ENCODE peak calls at places on chromosomes 3 and 15, in five cellular contexts. X, A, N, K and I are unnamed samples.

GRCh38 chr3:12993623-12994356 is 79.4 kb downstream of the IQSEC1 start:
- DNase-seq in K (no peak), N (peak; percentile 46), A (no peak), X (peak; percentile 69), I (no peak)

GRCh38 chr3:66083961-66084270 is 45.2 kb upstream of the MAGI1 start:
- DNase-seq in N (no peak), A (no peak), K (no peak), X (no peak), I (no peak)

GRCh38 chr3:172189213-172189612 is 149.8 kb downstream of the FNDC3B start:
- DNase-seq in A (no peak), N (no peak), K (no peak), X (no peak), I (no peak)

GRCh38 chr3:129616713-129617112 is 10.2 kb upstream of the PLXND1 start:
- DNase-seq in X (peak; percentile 79), N (peak; percentile 18), A (no peak), K (peak; percentile 66), I (no peak)

GRCh38 chr3:193997228-193998192 is 138.4 kb upstream of the HES1 start:
- DNase-seq in A (no peak), X (no peak), K (peak; percentile 48), N (no peak), I (no peak)

GRCh38 chr15:54850101-54850500 is 346.6 kb downstream of the RSL24D1 start:
- DNase-seq in A (no peak), N (no peak), K (no peak), X (no peak), I (no peak)

GRCh38 chr15:89007989-89008388 is 80.3 kb upstream of the ABHD2 start:
- DNase-seq in X (no peak), K (no peak), A (no peak), N (no peak), I (no peak)

GRCh38 chr15:90178468-90179435 is 22.4 kb upstream of the SEMA4B start:
- DNase-seq in A (no peak), K (no peak), N (no peak), X (no peak), I (no peak)

GRCh38 chr3:167705840-167706239 is 28.9 kb downstream of the PDCD10 start:
- DNase-seq in K (no peak), N (no peak), X (no peak), A (no peak), I (no peak)

GRCh38 chr3:171383206-171384018 is 76.8 kb downstream of the TNIK start:
- DNase-seq in A (no peak), K (no peak), N (no peak), X (no peak), I (no peak)

GRCh38 chr3:19945405-19946290 is 1.2 kb upstream of the RAB5A start:
- DNase-seq in K (no peak), X (no peak), N (no peak), A (no peak), I (no peak)
- TF ChIP-seq POLR2A in K (no peak), X (no peak), N (no peak), A (no peak), I (no peak)

GRCh38 chr3:49023775-49024174 is 1.9 kb downstream of the NDUFAF3 start:
- DNase-seq in X (no peak), A (no peak), N (no peak), K (no peak), I (no peak)

GRCh38 chr3:49026536-49026935 is 2.7 kb downstream of the IMPDH2 start:
- DNase-seq in A (no peak), K (no peak), X (no peak), N (no peak), I (no peak)

GRCh38 chr3:49024449-49024848 is 2.5 kb downstream of the NDUFAF3 start:
- DNase-seq in X (no peak), K (no peak), A (no peak), N (no peak), I (no peak)

GRCh38 chr3:49025793-49026520 is 3.2 kb downstream of the IMPDH2 start:
- DNase-seq in A (no peak), N (no peak), X (no peak), K (no peak), I (no peak)

GRCh38 chr3:49025005-49025792 is 3.3 kb downstream of the NDUFAF3 start:
- DNase-seq in A (no peak), N (no peak), K (no peak), X (no peak), I (no peak)
- TF ChIP-seq POLR2A in A (no peak), N (no peak), K (no peak), X (no peak), I (no peak)

GRCh38 chr3:23588547-23588946 is 217.2 kb upstream of the UBE2E1 start:
- DNase-seq in N (no peak), A (no peak), K (no peak), X (no peak), I (no peak)
- TF ChIP-seq POLR2A in N (no peak), A (no peak), K (no peak), X (no peak), I (no peak)

GRCh38 chr15:67082007-67082536 is 16.7 kb downstream of the SMAD3 start:
- DNase-seq in K (no peak), X (no peak), A (no peak), N (peak; percentile 68), I (no peak)
- TF ChIP-seq POLR2A in K (no peak), X (no peak), A (no peak), N (no peak), I (no peak)

GRCh38 chr3:17407576-17407975 is 334.9 kb downstream of the TBC1D5 start:
- DNase-seq in N (no peak), X (no peak), K (no peak), A (no peak), I (no peak)

GRCh38 chr3:17412950-17413530 is 329.4 kb downstream of the TBC1D5 start:
- DNase-seq in N (peak; percentile 22), X (no peak), A (no peak), K (no peak), I (no peak)

DNA sequence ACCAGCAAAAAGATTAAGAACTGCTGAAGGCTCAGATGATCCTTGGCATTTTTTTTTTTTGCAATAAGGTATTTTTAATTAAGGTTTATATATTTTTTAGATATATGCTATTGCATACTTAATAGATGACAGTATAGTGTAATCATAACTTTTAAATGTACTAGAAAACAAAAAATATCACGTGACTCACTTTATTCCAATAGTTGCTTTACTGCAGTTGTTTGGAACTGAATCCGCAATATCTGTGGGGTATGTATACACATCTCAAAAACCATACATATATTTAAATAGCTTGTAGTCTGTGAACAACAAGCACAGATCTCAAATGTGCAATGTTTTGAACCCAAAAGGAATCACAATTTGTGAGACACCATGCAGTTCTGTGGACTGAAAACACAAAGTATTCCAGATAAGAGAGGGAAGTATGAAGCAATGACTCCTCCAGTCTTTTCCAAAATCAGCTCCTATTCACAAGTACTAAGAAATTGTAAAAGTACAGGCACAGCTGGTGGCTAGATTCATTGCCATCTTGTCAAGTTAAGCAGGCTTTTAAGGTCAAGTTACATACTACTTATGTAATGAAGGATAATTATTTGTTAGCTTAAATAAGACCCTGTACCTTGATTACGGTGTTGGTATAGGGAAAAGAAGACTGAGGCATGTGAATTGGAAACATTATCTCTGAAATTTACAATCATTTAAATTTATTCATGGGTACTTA is 331.1 kb downstream of the TBC1D5 start:
- DNase-seq in X (no peak), A (no peak), N (no peak), K (no peak), I (no peak)
- TF ChIP-seq POLR2A in X (no peak), A (no peak), N (no peak), K (no peak), I (no peak)

GRCh38 chr3:30260747-30261146 is 345.7 kb upstream of the TGFBR2 start:
- DNase-seq in N (no peak), A (no peak), X (no peak), K (no peak), I (no peak)

GRCh38 chr3:30266536-30266935 is 339.9 kb upstream of the TGFBR2 start:
- DNase-seq in A (no peak), N (no peak), X (no peak), K (no peak), I (no peak)

GRCh38 chr3:30259730-30260129 is 346.7 kb upstream of the TGFBR2 start:
- DNase-seq in N (no peak), A (no peak), X (no peak), K (no peak), I (no peak)

GRCh38 chr3:30263921-30264313 is 342.5 kb upstream of the TGFBR2 start:
- DNase-seq in N (no peak), X (no peak), A (no peak), K (no peak), I (no peak)

GRCh38 chr3:30263238-30263920 is 343.0 kb upstream of the TGFBR2 start:
- DNase-seq in K (no peak), N (no peak), A (no peak), X (no peak), I (no peak)
- TF ChIP-seq POLR2A in K (no peak), N (no peak), A (no peak), X (no peak), I (no peak)

GRCh38 chr3:142285057-142285666 is 59.8 kb upstream of the GK5 start:
- DNase-seq in A (no peak), X (no peak), N (no peak), K (no peak), I (no peak)
- TF ChIP-seq POLR2A in A (no peak), X (no peak), N (no peak), K (no peak), I (no peak)

DNA sequence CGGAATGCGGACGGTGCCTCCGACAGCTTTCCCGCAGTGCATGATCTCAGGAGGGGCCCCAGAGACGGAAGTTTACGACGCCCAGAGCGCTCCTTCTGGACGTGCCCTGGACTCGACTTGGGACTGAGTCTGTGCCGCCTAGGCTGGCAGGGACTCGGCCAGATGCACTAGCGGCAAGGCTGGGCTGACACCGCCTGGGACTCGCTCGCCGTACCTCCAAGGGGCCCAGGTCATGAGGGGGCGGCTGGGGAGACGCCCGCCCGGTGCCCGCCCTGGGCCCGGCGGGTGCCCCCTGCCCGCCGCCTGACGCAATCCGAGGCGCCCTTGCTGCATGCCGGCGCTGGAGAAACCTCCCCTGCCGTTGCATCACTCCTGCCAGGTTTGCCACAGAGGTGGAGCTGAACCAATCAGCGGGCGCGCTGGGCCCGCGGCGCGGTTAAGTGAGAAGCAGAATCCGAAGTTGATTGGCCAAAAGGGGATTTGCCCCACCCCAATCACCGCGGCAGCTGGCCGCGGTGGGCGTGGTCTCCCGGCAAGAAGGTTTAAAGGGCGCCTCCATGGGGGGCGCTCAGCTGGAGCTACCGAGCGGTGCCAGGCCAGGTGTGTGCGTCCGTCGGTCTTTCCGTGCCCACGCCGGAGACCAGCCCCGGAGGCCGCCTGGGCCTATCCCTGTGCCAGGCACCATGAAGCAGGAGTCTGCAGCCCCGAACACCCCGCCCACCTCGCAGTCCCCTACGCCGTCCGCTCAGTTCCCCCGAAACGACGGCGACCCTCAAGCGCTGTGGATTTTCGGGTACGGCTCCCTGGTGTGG is at the start of gene CHAC1:
- DNase-seq in N (peak; percentile 97), A (peak; percentile 74), X (peak; percentile 93), K (peak; percentile 96), I (no peak)
- TF ChIP-seq POLR2A in N (peak; percentile 86), A (no peak), X (no peak), K (peak; percentile 26), I (peak; percentile 15)

GRCh38 chr15:67091073-67091965 is 25.9 kb downstream of the SMAD3 start:
- DNase-seq in N (peak; percentile 72), X (peak; percentile 77), A (no peak), K (peak; percentile 93), I (no peak)
- TF ChIP-seq POLR2A in N (no peak), X (no peak), A (no peak), K (no peak), I (no peak)